ENCODE peak calls at places on chromosomes 7 and 10, in nine cellular contexts. W is brain microvascular endothelial cell; I is T-helper 17 cell; O is iris pigment epithelial cell; A is hypothalamus; K is stimulated activated CD8-positive, alpha-beta memory T cell treated with anti-CD3 and anti-CD28 coated beads, Interleukin-12 subunit alpha, Interleukin-12 subunit beta, amount 100 ng/mL, for 4 hours; F is skeletal muscle cell; J is hepatocyte; G is activated CD8-positive, alpha-beta memory T cell treated with anti-CD3 and anti-CD28 coated beads, Interleukin-2, amount 50 U/mL, for 48 hours. U is an unnamed sample.
A peak's percentile ranks its signal among the peaks of the same experiment; 100 is the strongest.

GRCh38 chr10:8352696-8353095 is 298.2 kb downstream of the GATA3 start:
- DNase-seq in W (no peak), I (no peak), O (no peak), A (no peak), K (no peak), F (no peak), J (no peak), G (no peak), U (no peak)

GRCh38 chr7:51235593-51236313 is 80.9 kb downstream of the COBL start:
- DNase-seq in W (no peak), I (no peak), O (no peak), A (no peak), K (no peak), F (no peak), J (no peak), G (no peak), U (no peak)

GRCh38 chr10:44008270-44008916 is 359.7 kb upstream of the ZNF32 start:
- DNase-seq in W (peak; percentile 31), I (no peak), O (no peak), A (no peak), K (no peak), F (no peak), J (no peak), G (no peak), U (no peak)

GRCh38 chr10:27625452-27626345 is 119.9 kb downstream of the MKX start:
- DNase-seq in W (no peak), I (no peak), O (no peak), A (no peak), K (no peak), F (no peak), J (no peak), G (no peak), U (peak; percentile 36)

GRCh38 chr10:546971-547590 is 142.4 kb downstream of the DIP2C start:
- DNase-seq in W (no peak), I (no peak), O (peak; percentile 31), A (no peak), K (no peak), F (no peak), J (peak; percentile 63), G (no peak), U (no peak)

GRCh38 chr7:135285547-135285946 is 51.9 kb downstream of the STRA8 start:
- DNase-seq in W (no peak), I (no peak), O (no peak), A (no peak), K (no peak), F (no peak), J (no peak), G (no peak), U (no peak)

GRCh38 chr7:26157520-26158105 is 5.6 kb downstream of the NFE2L3 start:
- DNase-seq in W (no peak), I (no peak), O (no peak), A (no peak), K (no peak), F (no peak), J (no peak), G (no peak), U (no peak)

GRCh38 chr10:131676971-131677421 is 223.8 kb upstream of the PPP2R2D start:
- DNase-seq in W (no peak), I (no peak), O (no peak), A (no peak), K (no peak), F (no peak), J (no peak), G (no peak), U (no peak)

GRCh38 chr7:150986099-150986512 is 4.7 kb upstream of the NOS3 start:
- DNase-seq in W (peak; percentile 37), I (peak; percentile 34), O (peak; percentile 45), A (peak; percentile 44), K (no peak), F (no peak), J (peak; percentile 84), G (no peak), U (peak; percentile 36)

GRCh38 chr10:4824791-4825310 is 1.2 kb upstream of the AKR1E2 start:
- DNase-seq in W (no peak), I (no peak), O (no peak), A (no peak), K (no peak), F (no peak), J (no peak), G (no peak), U (no peak)

GRCh38 chr7:140581411-140581810 is 59.2 kb downstream of the DENND2A start:
- DNase-seq in W (no peak), I (no peak), O (no peak), A (peak; percentile 12), K (no peak), F (no peak), J (no peak), G (no peak), U (no peak)

GRCh38 chr10:104032144-104032775 is 53.4 kb downstream of the COL17A1 start:
- DNase-seq in W (no peak), I (no peak), O (no peak), A (no peak), K (no peak), F (no peak), J (no peak), G (no peak), U (no peak)

U was measured in stimulated activated effector memory CD8-positive, alpha-beta T cell treated with anti-CD3 and anti-CD28 coated beads, Interleukin-12 subunit alpha, Interleukin-12 subunit beta, amount 100 ng/mL, for 72 hours.